ENCODE peak calls at places on chromosomes 5 and 9, in four cellular contexts. One of them, this sample, is unnamed.

GRCh38 chr5:90356612-90357011 is 52.9 kb downstream of the CETN3 start:
- DNase-seq in EH: no peak
- DNase-seq in posterior cingulate gyrus: no peak
- DNase-seq in ACHN: no peak
- DNase-seq in this sample: no peak

GRCh38 chr5:108249095-108249784 is 132.7 kb downstream of the FBXL17 start:
- DNase-seq in EH: no peak
- DNase-seq in posterior cingulate gyrus: no peak
- DNase-seq in ACHN: no peak
- DNase-seq in this sample: no peak

GRCh38 chr5:95962785-95963184 is 1.1 kb upstream of the ELL2 start:
- DNase-seq in EH: peak; percentile 27
- DNase-seq in posterior cingulate gyrus: no peak
- DNase-seq in ACHN: no peak
- DNase-seq in this sample: no peak

GRCh38 chr5:146710348-146710747 is 168.2 kb downstream of the PPP2R2B start:
- DNase-seq in EH: no peak
- DNase-seq in posterior cingulate gyrus: no peak
- DNase-seq in ACHN: no peak
- DNase-seq in this sample: no peak

GRCh38 chr9:114310471-114311450 is 12.1 kb upstream of the ORM1 start:
- DNase-seq in EH: no peak
- DNase-seq in posterior cingulate gyrus: no peak
- DNase-seq in ACHN: no peak
- DNase-seq in this sample: no peak

GRCh38 chr5:1973391-1974013 is 90.8 kb upstream of the IRX4 start:
- DNase-seq in EH: no peak
- DNase-seq in posterior cingulate gyrus: peak; percentile 30
- DNase-seq in ACHN: no peak
- DNase-seq in this sample: no peak

GRCh38 chr9:2741441-2742158 is 24.3 kb downstream of the KCNV2 start:
- DNase-seq in EH: no peak
- DNase-seq in posterior cingulate gyrus: no peak
- DNase-seq in ACHN: no peak
- DNase-seq in this sample: no peak

GRCh38 chr5:76709762-76710161 is 6.2 kb upstream of the F2R start:
- DNase-seq in EH: peak; percentile 85
- DNase-seq in posterior cingulate gyrus: no peak
- DNase-seq in ACHN: no peak
- DNase-seq in this sample: no peak

GRCh38 chr9:82593436-82593835 is 469.5 kb downstream of the RASEF start:
- DNase-seq in EH: no peak
- DNase-seq in posterior cingulate gyrus: no peak
- DNase-seq in ACHN: no peak
- DNase-seq in this sample: no peak

GRCh38 chr5:96785719-96786118 is 22.0 kb downstream of the ERAP1 start:
- DNase-seq in EH: no peak
- DNase-seq in posterior cingulate gyrus: no peak
- DNase-seq in ACHN: no peak
- DNase-seq in this sample: no peak

GRCh38 chr5:151448038-151448985 is 909 bp downstream of the SLC36A1 start:
- DNase-seq in EH: peak; percentile 17
- DNase-seq in posterior cingulate gyrus: no peak
- DNase-seq in ACHN: peak; percentile 18
- DNase-seq in this sample: no peak

GRCh38 chr9:112854657-112855056 is 36.0 kb downstream of the SLC46A2 start:
- DNase-seq in EH: no peak
- DNase-seq in posterior cingulate gyrus: no peak
- DNase-seq in ACHN: no peak
- DNase-seq in this sample: no peak

GRCh38 chr9:16282216-16282615 is 588.3 kb downstream of the BNC2 start:
- DNase-seq in EH: peak; percentile 91
- DNase-seq in posterior cingulate gyrus: no peak
- DNase-seq in ACHN: no peak
- DNase-seq in this sample: no peak

GRCh38 chr5:128227984-128228383 is 144.4 kb downstream of the SLC12A2 start:
- DNase-seq in EH: peak; percentile 80
- DNase-seq in posterior cingulate gyrus: no peak
- DNase-seq in ACHN: peak; percentile 19
- DNase-seq in this sample: no peak

GRCh38 chr5:669842-670395 is 23.2 kb downstream of the TPPP start:
- DNase-seq in EH: no peak
- DNase-seq in posterior cingulate gyrus: no peak
- DNase-seq in ACHN: no peak
- DNase-seq in this sample: peak; percentile 35

GRCh38 chr5:179226696-179227095 is 118.6 kb downstream of the ADAMTS2 start:
- DNase-seq in EH: no peak
- DNase-seq in posterior cingulate gyrus: no peak
- DNase-seq in ACHN: no peak
- DNase-seq in this sample: no peak

GRCh38 chr9:134551176-134551575 is 90.4 kb upstream of the COL5A1 start:
- DNase-seq in EH: no peak
- DNase-seq in posterior cingulate gyrus: no peak
- DNase-seq in ACHN: no peak
- DNase-seq in this sample: peak; percentile 27

GRCh38 chr9:86281577-86282076 is 711 bp downstream of the ISCA1 start:
- DNase-seq in EH: no peak
- DNase-seq in posterior cingulate gyrus: no peak
- DNase-seq in ACHN: peak; percentile 19
- DNase-seq in this sample: no peak

GRCh38 chr5:37601163-37601562 is 222.0 kb downstream of the WDR70 start:
- DNase-seq in EH: no peak
- DNase-seq in posterior cingulate gyrus: no peak
- DNase-seq in ACHN: no peak
- DNase-seq in this sample: no peak

GRCh38 chr9:6506571-6506970 is 93.6 kb downstream of the UHRF2 start:
- DNase-seq in EH: peak; percentile 62
- DNase-seq in posterior cingulate gyrus: no peak
- DNase-seq in ACHN: no peak
- DNase-seq in this sample: no peak

GRCh38 chr5:6391151-6391550 is 12.8 kb upstream of the MED10 start:
- DNase-seq in EH: no peak
- DNase-seq in posterior cingulate gyrus: no peak
- DNase-seq in ACHN: no peak
- DNase-seq in this sample: no peak

GRCh38 chr9:108622467-108622866 is 233.3 kb downstream of the ACTL7B start:
- DNase-seq in EH: peak; percentile 89
- DNase-seq in posterior cingulate gyrus: no peak
- DNase-seq in ACHN: no peak
- DNase-seq in this sample: no peak

GRCh38 chr5:71946631-71947030 is 160.6 kb upstream of the MAP1B start:
- DNase-seq in EH: no peak
- DNase-seq in posterior cingulate gyrus: no peak
- DNase-seq in ACHN: no peak
- DNase-seq in this sample: no peak

GRCh38 chr5:167485395-167485794 is 806.0 kb upstream of the WWC1 start:
- DNase-seq in EH: no peak
- DNase-seq in posterior cingulate gyrus: no peak
- DNase-seq in ACHN: no peak
- DNase-seq in this sample: no peak

GRCh38 chr5:109529520-109529919 is 119.7 kb upstream of the PJA2 start:
- DNase-seq in EH: peak; percentile 35
- DNase-seq in posterior cingulate gyrus: no peak
- DNase-seq in ACHN: no peak
- DNase-seq in this sample: peak; percentile 28

GRCh38 chr5:154477382-154478223 is 424 bp downstream of the HAND1 start:
- DNase-seq in EH: peak; percentile 32
- DNase-seq in posterior cingulate gyrus: no peak
- DNase-seq in ACHN: no peak
- DNase-seq in this sample: peak; percentile 60

GRCh38 chr9:90290716-90291485 is 351.7 kb downstream of the DIRAS2 start:
- DNase-seq in EH: no peak
- DNase-seq in posterior cingulate gyrus: no peak
- DNase-seq in ACHN: no peak
- DNase-seq in this sample: no peak

GRCh38 chr9:35110327-35110758 is 5.3 kb downstream of the ATOSB start:
- DNase-seq in EH: peak; percentile 68
- DNase-seq in posterior cingulate gyrus: peak; percentile 36
- DNase-seq in ACHN: peak; percentile 80
- DNase-seq in this sample: no peak

GRCh38 chr9:15696979-15697378 is 144.1 kb downstream of the CCDC171 start:
- DNase-seq in EH: peak; percentile 49
- DNase-seq in posterior cingulate gyrus: no peak
- DNase-seq in ACHN: no peak
- DNase-seq in this sample: no peak

GRCh38 chr5:127031147-127031862 is 947 bp upstream of the MARCHF3 start:
- DNase-seq in EH: no peak
- DNase-seq in posterior cingulate gyrus: no peak
- DNase-seq in ACHN: no peak
- DNase-seq in this sample: peak; percentile 54

GRCh38 chr9:135865531-135865930 is 41.8 kb downstream of the CAMSAP1 start:
- DNase-seq in EH: peak; percentile 47
- DNase-seq in posterior cingulate gyrus: no peak
- DNase-seq in ACHN: no peak
- DNase-seq in this sample: no peak

GRCh38 chr5:32027717-32028321 is 146.3 kb downstream of the GOLPH3 start:
- DNase-seq in EH: peak; percentile 98
- DNase-seq in posterior cingulate gyrus: no peak
- DNase-seq in ACHN: peak; percentile 77
- DNase-seq in this sample: peak; percentile 65

GRCh38 chr5:60077292-60077691 is 183.8 kb upstream of the PDE4D start:
- DNase-seq in EH: no peak
- DNase-seq in posterior cingulate gyrus: no peak
- DNase-seq in ACHN: no peak
- DNase-seq in this sample: no peak

GRCh38 chr9:88400021-88400420 is 11.8 kb downstream of the SPIN1 start:
- DNase-seq in EH: peak; percentile 90
- DNase-seq in posterior cingulate gyrus: no peak
- DNase-seq in ACHN: peak; percentile 45
- DNase-seq in this sample: no peak

GRCh38 chr9:17528859-17529258 is 50.0 kb upstream of the SH3GL2 start:
- DNase-seq in EH: peak; percentile 21
- DNase-seq in posterior cingulate gyrus: no peak
- DNase-seq in ACHN: peak; percentile 19
- DNase-seq in this sample: no peak

GRCh38 chr5:77304388-77304787 is 93.9 kb downstream of the PDE8B start:
- DNase-seq in EH: no peak
- DNase-seq in posterior cingulate gyrus: no peak
- DNase-seq in ACHN: no peak
- DNase-seq in this sample: no peak

GRCh38 chr5:103019804-103020203 is 100.1 kb downstream of the GIN1 start:
- DNase-seq in EH: no peak
- DNase-seq in posterior cingulate gyrus: no peak
- DNase-seq in ACHN: no peak
- DNase-seq in this sample: no peak

GRCh38 chr9:87667164-87667738 is 58.7 kb upstream of the CTSL start:
- DNase-seq in EH: peak; percentile 22
- DNase-seq in posterior cingulate gyrus: no peak
- DNase-seq in ACHN: peak; percentile 41
- DNase-seq in this sample: no peak